ENCODE peak calls at places on chromosomes 1 and 21, in ten cellular contexts. V is GM04504; N is naive thymus-derived CD8-positive, alpha-beta T cell; F is activated effector memory CD4-positive, alpha-beta T cell treated with anti-CD3 and anti-CD28 coated beads, Interleukin-2, amount 50 U/mL, for 16 hours; K is stimulated activated CD8-positive, alpha-beta memory T cell treated with anti-CD3 and anti-CD28 coated beads, Interleukin-15, amount 100 ng/mL, for 4 hours; H is T47D; S is GM19239; L is lung; R is iPS-NIHi11; Q is neuronal stem cell. M is an unnamed sample.

GRCh38 chr1:51329443-51330325 is 678 bp downstream of the TTC39A start:
- DNase-seq in S (no peak), H (peak; percentile 98), F (no peak), Q (no peak), N (no peak), V (no peak), L (peak; percentile 78), K (no peak), R (no peak), M (no peak)

GRCh38 chr1:109917429-109918076 is 6.9 kb downstream of the CSF1 start:
- DNase-seq in K (no peak), F (peak; percentile 13), V (no peak), H (no peak), S (no peak), R (no peak), N (no peak), Q (no peak), L (no peak), M (no peak)

GRCh38 chr1:204286841-204287387 is 72.8 kb downstream of the PLEKHA6 start:
- DNase-seq in H (peak; percentile 96), L (peak; percentile 59), F (peak; percentile 68), Q (no peak), R (no peak), N (peak; percentile 60), S (no peak), V (no peak), K (peak; percentile 7), M (peak; percentile 56)

GRCh38 chr1:12009318-12010001 is 9.8 kb upstream of the MIIP start:
- DNase-seq in V (no peak), N (no peak), L (no peak), S (no peak), K (no peak), F (no peak), R (no peak), Q (no peak), H (no peak), M (no peak)

GRCh38 chr1:160491017-160491416 is 32.0 kb downstream of the SLAMF6 start:
- DNase-seq in F (no peak), S (no peak), H (no peak), K (no peak), N (no peak), R (no peak), V (no peak), L (no peak), Q (no peak), M (no peak)

GRCh38 chr1:59767119-59767518 is 47.6 kb upstream of the HOOK1 start:
- DNase-seq in H (no peak), N (no peak), K (no peak), Q (no peak), S (no peak), L (no peak), F (no peak), R (no peak), V (no peak), M (no peak)

GRCh38 chr1:234572966-234573365 is 37.0 kb downstream of the IRF2BP2 start:
- DNase-seq in L (no peak), Q (no peak), R (no peak), K (no peak), F (no peak), S (no peak), H (no peak), N (no peak), V (no peak), M (no peak)

GRCh38 chr1:84834419-84835064 is 58.5 kb downstream of the LPAR3 start:
- DNase-seq in N (no peak), R (no peak), K (no peak), L (no peak), S (no peak), F (no peak), Q (no peak), H (peak; percentile 76), V (peak; percentile 38), M (no peak)

GRCh38 chr1:174643206-174643605 is 195.4 kb downstream of the GPR52 start:
- DNase-seq in Q (no peak), N (no peak), V (no peak), L (no peak), F (no peak), H (no peak), R (no peak), K (no peak), S (no peak), M (no peak)

GRCh38 chr21:30710499-30710898 is 8.1 kb downstream of the KRTAP21-3 start:
- DNase-seq in L (no peak), V (no peak), K (peak; percentile 9), S (no peak), H (no peak), R (no peak), N (no peak), Q (no peak), F (peak; percentile 65), M (no peak)

GRCh38 chr21:45060089-45060488 is 14.3 kb upstream of the ADARB1 start:
- DNase-seq in R (no peak), V (no peak), K (no peak), H (no peak), N (no peak), F (peak; percentile 44), S (no peak), Q (no peak), L (no peak), M (no peak)

GRCh38 chr1:201710632-201711031 is 118.3 kb upstream of the IPO9 start:
- DNase-seq in H (no peak), V (no peak), R (no peak), L (no peak), K (no peak), F (no peak), N (no peak), Q (no peak), S (no peak), M (no peak)

GRCh38 chr1:4659247-4659646 is 4.8 kb downstream of the AJAP1 start:
- DNase-seq in R (no peak), Q (no peak), V (no peak), S (no peak), L (no peak), N (no peak), F (no peak), K (no peak), H (no peak), M (no peak)

GRCh38 chr1:66436378-66437135 is 97.4 kb upstream of the SGIP1 start:
- DNase-seq in H (peak; percentile 19), L (no peak), N (peak; percentile 24), Q (no peak), K (peak; percentile 19), S (no peak), R (no peak), F (peak; percentile 78), V (peak; percentile 74), M (no peak)

GRCh38 chr1:157353546-157353945 is 198.8 kb downstream of the FCRL5 start:
- DNase-seq in R (no peak), Q (no peak), L (no peak), V (no peak), N (no peak), S (no peak), K (no peak), H (no peak), F (no peak), M (no peak)

GRCh38 chr1:8986814-8987190 is 39.4 kb downstream of the SLC2A7 start:
- DNase-seq in S (no peak), H (no peak), Q (no peak), V (no peak), R (no peak), F (no peak), K (no peak), L (no peak), N (peak; percentile 45), M (no peak)

GRCh38 chr1:209721406-209721805 is 16.8 kb downstream of the HSD11B1 start:
- DNase-seq in K (no peak), R (no peak), H (no peak), V (no peak), F (no peak), L (no peak), N (no peak), Q (no peak), S (no peak), M (no peak)

GRCh38 chr1:9166289-9167235 is 37.7 kb upstream of the GPR157 start:
- DNase-seq in F (no peak), V (peak; percentile 69), K (no peak), Q (no peak), H (no peak), S (no peak), L (no peak), R (no peak), N (no peak), M (no peak)

GRCh38 chr1:81702903-81703302 is 97.8 kb upstream of the ADGRL2 start:
- DNase-seq in H (no peak), R (no peak), F (no peak), L (no peak), N (no peak), V (peak; percentile 73), Q (no peak), K (no peak), S (no peak), M (no peak)

GRCh38 chr1:222225171-222225570 is 322.7 kb downstream of the HHIPL2 start:
- DNase-seq in H (no peak), Q (no peak), N (no peak), K (no peak), R (no peak), S (no peak), V (no peak), F (no peak), L (no peak), M (no peak)

GRCh38 chr1:81179239-81179638 is 621.5 kb upstream of the ADGRL2 start:
- DNase-seq in R (no peak), N (no peak), F (no peak), Q (no peak), S (no peak), L (no peak), V (peak; percentile 44), H (no peak), K (no peak), M (no peak)

GRCh38 chr1:153663211-153663610 is 4.7 kb downstream of the SNAPIN start:
- DNase-seq in N (no peak), S (no peak), V (no peak), H (no peak), L (no peak), F (peak; percentile 14), K (no peak), Q (no peak), R (no peak), M (no peak)

GRCh38 chr21:33813832-33814231 is 101.8 kb downstream of the ATP5PO start:
- DNase-seq in V (no peak), Q (no peak), R (no peak), S (no peak), N (no peak), H (no peak), F (no peak), L (no peak), K (no peak), M (no peak)

GRCh38 chr1:55868026-55868425 is 652.9 kb upstream of the USP24 start:
- DNase-seq in H (no peak), N (no peak), F (no peak), L (no peak), R (peak; percentile 26), V (peak; percentile 17), Q (no peak), K (no peak), S (no peak), M (no peak)

GRCh38 chr1:8127201-8127641 is 101.1 kb upstream of the ERRFI1 start:
- DNase-seq in H (peak; percentile 15), L (no peak), K (no peak), S (no peak), R (no peak), F (no peak), V (no peak), N (no peak), Q (no peak), M (no peak)

GRCh38 chr1:224358288-224358687 is 1.6 kb downstream of the CNIH4 start:
- DNase-seq in N (no peak), F (no peak), K (no peak), Q (no peak), H (no peak), R (no peak), V (no peak), S (no peak), L (no peak), M (no peak)

GRCh38 chr1:83491930-83492329 is 507.0 kb downstream of the TTLL7 start:
- DNase-seq in F (no peak), H (no peak), N (no peak), L (no peak), Q (no peak), S (no peak), R (no peak), K (no peak), V (no peak), M (no peak)

GRCh38 chr1:205842177-205842576 is 7.8 kb downstream of the PM20D1 start:
- DNase-seq in H (no peak), N (no peak), K (no peak), R (no peak), Q (no peak), S (no peak), F (no peak), V (no peak), L (no peak), M (no peak)